ENCODE peak calls at places on chromosomes 12 and 14, in eight cellular contexts. J is astrocyte of the cerebellum; C is fibroblast of pulmonary artery; X is CD8-positive, alpha-beta T cell; H is cerebellum; Z is AG09319; A is activated T-cell treated with anti-CD3 and anti-CD28 coated beads for 1 hour; G is T follicular helper cell. S is an unnamed sample.

GRCh38 chr12:62306569-62307530 is 46.6 kb downstream of the USP15 start:
- DNase-seq in H (no peak), A (no peak), X (no peak), C (no peak), Z (no peak), G (no peak), J (no peak), S (no peak)

GRCh38 chr12:113133036-113133435 is 2.5 kb downstream of the RASAL1 start:
- DNase-seq in G (no peak), H (no peak), J (no peak), Z (no peak), C (no peak), X (no peak), A (no peak), S (no peak)

GRCh38 chr12:54683388-54683787 is 35.2 kb upstream of the DCD start:
- DNase-seq in Z (no peak), X (no peak), A (no peak), H (no peak), G (no peak), C (no peak), J (no peak), S (no peak)

GRCh38 chr12:9049520-9050133 is 60.3 kb downstream of the KLRG1 start:
- DNase-seq in X (no peak), G (no peak), H (peak), C (peak), A (no peak), J (peak), Z (no peak), S (peak)

GRCh38 chr14:75323571-75323970 is 44.9 kb downstream of the FOS start:
- DNase-seq in C (no peak), Z (no peak), X (no peak), J (no peak), A (no peak), H (no peak), G (no peak), S (no peak)

GRCh38 chr12:119412811-119413794 is 78.6 kb downstream of the CCDC60 start:
- DNase-seq in G (no peak), C (peak), J (peak), A (peak), X (peak), Z (peak), H (peak), S (peak)

GRCh38 chr12:56198836-56199235 is 9.6 kb upstream of the SMARCC2 start:
- DNase-seq in H (no peak), X (no peak), A (no peak), J (no peak), C (peak), Z (no peak), G (no peak), S (no peak)

GRCh38 chr14:90676859-90677258 is 139.4 kb downstream of the TTC7B start:
- DNase-seq in Z (no peak), X (no peak), H (no peak), C (peak), G (no peak), A (no peak), J (no peak), S (no peak)

GRCh38 chr14:68278568-68279436 is 459.2 kb downstream of the RAD51B start:
- DNase-seq in A (no peak), X (no peak), H (no peak), C (peak), Z (no peak), G (no peak), J (peak), S (no peak)

GRCh38 chr14:81927069-81927468 is 393.4 kb upstream of the SEL1L start:
- DNase-seq in X (no peak), J (no peak), A (no peak), H (no peak), Z (no peak), C (no peak), G (no peak), S (no peak)

GRCh38 chr12:89890191-89890590 is 181.6 kb upstream of the ATP2B1 start:
- DNase-seq in H (no peak), A (no peak), J (no peak), C (no peak), X (no peak), G (no peak), Z (no peak), S (no peak)

GRCh38 chr14:82642425-82642824 is 1108.8 kb upstream of the SEL1L start:
- DNase-seq in H (no peak), G (peak), C (no peak), J (no peak), X (no peak), A (no peak), Z (no peak), S (no peak)

S was measured in T-helper 1 cell.